ENCODE peak calls at places on chromosomes 3 and 15, in six cellular contexts. O is neural crest cell; S is stimulated activated CD8-positive, alpha-beta memory T cell treated with anti-CD3 and anti-CD28 coated beads, Interleukin-15, amount 100 ng/mL, for 24 hours; V is cardiac fibroblast; B is activated naive CD8-positive, alpha-beta T cell treated with anti-CD3 and anti-CD28 coated beads, Interleukin-2, amount 50 U/mL, for 16 hours; X is IMR-90. C is an unnamed sample.

GRCh38 chr3:151976211-151977050 is 103.0 kb downstream of the SUCNR1 start:
- DNase-seq in X (peak), S (no peak), O (no peak), V (peak), B (no peak), C (no peak)

GRCh38 chr15:41904487-41905359 is 10.9 kb upstream of the SPTBN5 start:
- DNase-seq in V (peak), S (peak), O (peak), B (peak), X (peak), C (peak)

GRCh38 chr15:42499888-42500609 is 4.6 kb downstream of the SNAP23 start:
- DNase-seq in S (no peak), B (no peak), X (no peak), V (peak), O (no peak), C (no peak)

GRCh38 chr3:149342413-149343340 is 9.2 kb upstream of the TM4SF18 start:
- DNase-seq in B (no peak), V (peak), X (peak), O (no peak), S (no peak), C (no peak)

GRCh38 chr3:141684758-141685157 is 53.3 kb upstream of the RNF7 start:
- DNase-seq in S (no peak), O (no peak), X (no peak), B (no peak), V (no peak), C (no peak)

GRCh38 chr3:24363242-24363641 is 131.4 kb downstream of the THRB start:
- DNase-seq in O (no peak), V (peak), X (no peak), B (no peak), S (no peak), C (no peak)

GRCh38 chr3:157257101-157257500 is 97.2 kb upstream of the CCNL1 start:
- DNase-seq in S (no peak), B (no peak), V (no peak), X (no peak), O (no peak), C (no peak)

GRCh38 chr15:40115670-40116093 is 7.0 kb upstream of the BMF start:
- DNase-seq in V (peak), O (no peak), X (no peak), S (no peak), B (no peak), C (no peak)

GRCh38 chr3:105527949-105528348 is 161.2 kb downstream of the ALCAM start:
- DNase-seq in X (peak), O (no peak), B (no peak), V (no peak), S (no peak), C (no peak)

GRCh38 chr3:9957214-9957613 is 5.0 kb upstream of the PRRT3 start:
- DNase-seq in V (no peak), X (peak), O (no peak), B (no peak), S (no peak), C (no peak)

GRCh38 chr3:8223766-8224165 is 277.9 kb upstream of the LMCD1 start:
- DNase-seq in S (no peak), X (no peak), B (no peak), V (peak), O (no peak), C (peak)

GRCh38 chr3:46706771-46707582 is 5.8 kb downstream of the TMIE start:
- DNase-seq in V (no peak), B (no peak), S (no peak), O (no peak), X (no peak), C (no peak)

GRCh38 chr3:184341925-184342324 is 4.5 kb downstream of the FAM131A start:
- DNase-seq in B (no peak), X (no peak), S (no peak), V (no peak), O (no peak), C (no peak)

GRCh38 chr3:60269377-60269776 is 981.9 kb downstream of the FHIT start:
- DNase-seq in O (no peak), S (no peak), B (no peak), V (peak), X (peak), C (no peak)

GRCh38 chr3:23071758-23072157 is 131.4 kb upstream of the UBE2E2 start:
- DNase-seq in S (no peak), X (no peak), B (no peak), O (no peak), V (no peak), C (no peak)

GRCh38 chr15:72173401-72173800 is 24.2 kb downstream of the GRAMD2A start:
- DNase-seq in B (no peak), S (no peak), V (no peak), X (no peak), O (no peak), C (no peak)

GRCh38 chr3:102141096-102141912 is 292.0 kb downstream of the NFKBIZ start:
- DNase-seq in V (peak), S (no peak), O (no peak), B (no peak), X (peak), C (no peak)

GRCh38 chr3:71083726-71084131 is 499.8 kb downstream of the FOXP1 start:
- DNase-seq in O (no peak), B (no peak), S (no peak), V (no peak), X (no peak), C (no peak)

GRCh38 chr3:120568198-120568523 is 28.0 kb upstream of the NDUFB4 start:
- DNase-seq in V (no peak), X (no peak), O (no peak), S (no peak), B (no peak), C (no peak)

GRCh38 chr15:65344214-65344908 is 33.4 kb downstream of the IGDCC3 start:
- DNase-seq in O (no peak), X (no peak), B (no peak), V (no peak), S (no peak), C (no peak)

GRCh38 chr3:9779721-9780450 is 10.1 kb upstream of the CAMK1 start:
- DNase-seq in V (no peak), B (no peak), S (no peak), O (no peak), X (no peak), C (no peak)

GRCh38 chr3:186583820-186584219 is 13.3 kb downstream of the DNAJB11 start:
- DNase-seq in S (no peak), B (no peak), V (no peak), O (no peak), X (peak), C (no peak)

GRCh38 chr3:34183581-34184313 is 385.3 kb downstream of the PDCD6IP start:
- DNase-seq in O (no peak), V (no peak), S (no peak), X (no peak), B (no peak), C (no peak)

GRCh38 chr3:36366308-36366707 is 14.0 kb upstream of the STAC start:
- DNase-seq in S (no peak), V (no peak), O (no peak), B (no peak), X (no peak), C (no peak)

GRCh38 chr3:9349321-9350117 is 13.3 kb upstream of the THUMPD3 start:
- DNase-seq in X (peak), B (no peak), V (peak), O (no peak), S (no peak), C (no peak)